ENCODE peak calls at places on chromosomes 5 and 9, in nine cellular contexts. One of them, this sample, is unnamed.

GRCh38 chr9:84500218-84500617 is 159.7 kb upstream of the SLC28A3 start:
- DNase-seq in heart right ventricle: no peak
- DNase-seq in cardiac muscle cell: no peak
- DNase-seq in mucosa of descending colon: no peak
- DNase-seq in colonic mucosa: no peak
- DNase-seq in foreskin keratinocyte: no peak
- DNase-seq in uterus: no peak
- DNase-seq in tibial artery: no peak
- DNase-seq in transverse colon: no peak
- DNase-seq in this sample: no peak

GRCh38 chr9:20490246-20490834 is 132.0 kb downstream of the MLLT3 start:
- DNase-seq in heart right ventricle: no peak
- DNase-seq in cardiac muscle cell: no peak
- DNase-seq in mucosa of descending colon: no peak
- DNase-seq in colonic mucosa: no peak
- DNase-seq in foreskin keratinocyte: peak; percentile 27
- DNase-seq in uterus: no peak
- DNase-seq in tibial artery: no peak
- DNase-seq in transverse colon: no peak
- DNase-seq in this sample: no peak

GRCh38 chr9:2132484-2133082 is 117.4 kb downstream of the SMARCA2 start:
- DNase-seq in heart right ventricle: no peak
- DNase-seq in cardiac muscle cell: peak; percentile 74
- DNase-seq in mucosa of descending colon: no peak
- DNase-seq in colonic mucosa: no peak
- DNase-seq in foreskin keratinocyte: no peak
- DNase-seq in uterus: no peak
- DNase-seq in tibial artery: no peak
- DNase-seq in transverse colon: no peak
- DNase-seq in this sample: no peak

GRCh38 chr5:107474724-107475489 is 195.8 kb downstream of the EFNA5 start:
- DNase-seq in heart right ventricle: no peak
- DNase-seq in cardiac muscle cell: no peak
- DNase-seq in mucosa of descending colon: no peak
- DNase-seq in colonic mucosa: no peak
- DNase-seq in foreskin keratinocyte: no peak
- DNase-seq in uterus: no peak
- DNase-seq in tibial artery: no peak
- DNase-seq in transverse colon: no peak
- DNase-seq in this sample: no peak

GRCh38 chr9:133120343-133121199 is 469 bp downstream of the RALGDS start:
- DNase-seq in heart right ventricle: peak; percentile 25
- DNase-seq in cardiac muscle cell: no peak
- DNase-seq in mucosa of descending colon: peak; percentile 77
- DNase-seq in colonic mucosa: peak; percentile 32
- DNase-seq in foreskin keratinocyte: no peak
- DNase-seq in uterus: no peak
- DNase-seq in tibial artery: no peak
- DNase-seq in transverse colon: no peak
- DNase-seq in this sample: no peak

GRCh38 chr5:112555691-112556090 is 136.6 kb upstream of the EPB41L4A start:
- DNase-seq in heart right ventricle: no peak
- DNase-seq in cardiac muscle cell: peak; percentile 39
- DNase-seq in mucosa of descending colon: no peak
- DNase-seq in colonic mucosa: no peak
- DNase-seq in foreskin keratinocyte: no peak
- DNase-seq in uterus: no peak
- DNase-seq in tibial artery: no peak
- DNase-seq in transverse colon: no peak
- DNase-seq in this sample: no peak

GRCh38 chr5:170538970-170539586 is 35.3 kb downstream of the KCNIP1 start:
- DNase-seq in heart right ventricle: no peak
- DNase-seq in cardiac muscle cell: no peak
- DNase-seq in mucosa of descending colon: no peak
- DNase-seq in colonic mucosa: no peak
- DNase-seq in foreskin keratinocyte: no peak
- DNase-seq in uterus: no peak
- DNase-seq in tibial artery: peak; percentile 53
- DNase-seq in transverse colon: no peak
- DNase-seq in this sample: no peak

GRCh38 chr5:16909464-16909863 is 26.6 kb downstream of the MYO10 start:
- DNase-seq in heart right ventricle: no peak
- DNase-seq in cardiac muscle cell: peak; percentile 48
- DNase-seq in mucosa of descending colon: no peak
- DNase-seq in colonic mucosa: no peak
- DNase-seq in foreskin keratinocyte: no peak
- DNase-seq in uterus: no peak
- DNase-seq in tibial artery: no peak
- DNase-seq in transverse colon: no peak
- DNase-seq in this sample: no peak

GRCh38 chr9:68610016-68610415 is 69.3 kb upstream of the TMEM252 start:
- DNase-seq in heart right ventricle: no peak
- DNase-seq in cardiac muscle cell: no peak
- DNase-seq in mucosa of descending colon: no peak
- DNase-seq in colonic mucosa: no peak
- DNase-seq in foreskin keratinocyte: no peak
- DNase-seq in uterus: no peak
- DNase-seq in tibial artery: no peak
- DNase-seq in transverse colon: no peak
- DNase-seq in this sample: no peak

GRCh38 chr9:110112792-110113191 is 95.2 kb downstream of the C9orf152 start:
- DNase-seq in heart right ventricle: no peak
- DNase-seq in cardiac muscle cell: no peak
- DNase-seq in mucosa of descending colon: no peak
- DNase-seq in colonic mucosa: no peak
- DNase-seq in foreskin keratinocyte: no peak
- DNase-seq in uterus: no peak
- DNase-seq in tibial artery: no peak
- DNase-seq in transverse colon: no peak
- DNase-seq in this sample: no peak
- H3K4me1 ChIP-seq in heart right ventricle: peaks cover 7% of the 10 kb centered on the region
- H3K4me1 ChIP-seq in cardiac muscle cell: peaks cover 16% of the 10 kb centered on the region
- H3K4me1 ChIP-seq in mucosa of descending colon: no peaks in the 10 kb centered on the region
- H3K4me1 ChIP-seq in colonic mucosa: no peaks in the 10 kb centered on the region
- H3K4me1 ChIP-seq in foreskin keratinocyte: peaks cover 17% of the 10 kb centered on the region
- H3K4me1 ChIP-seq in uterus: no peaks in the 10 kb centered on the region
- H3K4me1 ChIP-seq in tibial artery: peaks cover 18% of the 10 kb centered on the region
- H3K4me1 ChIP-seq in transverse colon: peaks cover 19% of the 10 kb centered on the region
- H3K4me1 ChIP-seq in this sample: peaks cover 82% of the 10 kb centered on the region

GRCh38 chr5:172768098-172768572 is 2.9 kb downstream of the DUSP1 start:
- DNase-seq in heart right ventricle: no peak
- DNase-seq in cardiac muscle cell: no peak
- DNase-seq in mucosa of descending colon: no peak
- DNase-seq in colonic mucosa: no peak
- DNase-seq in foreskin keratinocyte: no peak
- DNase-seq in uterus: no peak
- DNase-seq in tibial artery: no peak
- DNase-seq in transverse colon: no peak
- DNase-seq in this sample: no peak
- H3K4me1 ChIP-seq in heart right ventricle: peaks cover 8% of the 10 kb centered on the region
- H3K4me1 ChIP-seq in cardiac muscle cell: peaks cover 25% of the 10 kb centered on the region
- H3K4me1 ChIP-seq in mucosa of descending colon: peaks cover 54% of the 10 kb centered on the region
- H3K4me1 ChIP-seq in colonic mucosa: peaks cover 15% of the 10 kb centered on the region
- H3K4me1 ChIP-seq in foreskin keratinocyte: peaks cover 5% of the 10 kb centered on the region
- H3K4me1 ChIP-seq in uterus: no peaks in the 10 kb centered on the region
- H3K4me1 ChIP-seq in tibial artery: peaks cover 6% of the 10 kb centered on the region
- H3K4me1 ChIP-seq in transverse colon: peaks cover 40% of the 10 kb centered on the region
- H3K4me1 ChIP-seq in this sample: peaks cover 85% of the 10 kb centered on the region

DNA sequence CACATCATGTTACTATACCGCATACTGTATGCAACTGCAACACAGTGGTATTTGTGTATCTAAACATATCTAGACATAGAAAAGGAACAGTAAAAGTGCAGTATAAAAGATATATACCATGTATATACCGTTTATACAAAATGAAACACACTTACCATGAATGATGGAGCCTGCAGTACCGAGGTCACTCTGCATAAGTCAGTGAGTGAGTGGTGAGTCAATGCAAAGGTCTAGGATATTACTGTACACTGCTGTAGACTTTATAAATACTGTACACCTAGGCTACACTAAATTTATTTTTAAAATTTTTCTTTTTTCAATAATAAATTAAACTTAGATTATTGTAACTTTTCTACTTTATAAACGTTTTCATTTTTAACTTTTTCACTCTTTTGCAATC is 29.3 kb downstream of the PRELID2 start:
- DNase-seq in heart right ventricle: no peak
- DNase-seq in cardiac muscle cell: no peak
- DNase-seq in mucosa of descending colon: no peak
- DNase-seq in colonic mucosa: no peak
- DNase-seq in foreskin keratinocyte: no peak
- DNase-seq in uterus: no peak
- DNase-seq in tibial artery: no peak
- DNase-seq in transverse colon: no peak
- DNase-seq in this sample: no peak
- H3K4me1 ChIP-seq in heart right ventricle: no peaks in the 10 kb centered on the region
- H3K4me1 ChIP-seq in cardiac muscle cell: no peaks in the 10 kb centered on the region
- H3K4me1 ChIP-seq in mucosa of descending colon: no peaks in the 10 kb centered on the region
- H3K4me1 ChIP-seq in colonic mucosa: no peaks in the 10 kb centered on the region
- H3K4me1 ChIP-seq in foreskin keratinocyte: no peaks in the 10 kb centered on the region
- H3K4me1 ChIP-seq in uterus: no peaks in the 10 kb centered on the region
- H3K4me1 ChIP-seq in tibial artery: no peaks in the 10 kb centered on the region
- H3K4me1 ChIP-seq in transverse colon: no peaks in the 10 kb centered on the region
- H3K4me1 ChIP-seq in this sample: no peaks in the 10 kb centered on the region

DNA sequence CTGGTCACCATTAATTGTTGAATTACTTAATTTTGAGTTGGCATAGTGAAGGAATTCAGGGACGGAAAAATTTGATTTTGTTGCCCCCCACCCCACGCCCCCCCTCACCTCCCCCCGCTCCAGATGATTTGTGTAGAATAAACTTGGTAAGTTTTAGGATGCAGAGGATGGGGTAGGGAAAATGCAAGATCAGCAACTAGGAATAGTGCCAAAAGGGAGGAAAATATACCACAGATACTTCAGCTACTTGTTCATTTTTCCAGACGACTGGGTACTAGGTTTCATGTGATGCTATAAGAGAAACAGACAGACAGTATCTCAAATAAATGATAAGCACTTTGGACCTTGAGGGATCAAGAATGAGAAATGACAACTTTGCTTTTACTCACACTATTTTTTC is 862.2 kb upstream of the SEMA6A start:
- DNase-seq in heart right ventricle: no peak
- DNase-seq in cardiac muscle cell: no peak
- DNase-seq in mucosa of descending colon: no peak
- DNase-seq in colonic mucosa: no peak
- DNase-seq in foreskin keratinocyte: no peak
- DNase-seq in uterus: no peak
- DNase-seq in tibial artery: no peak
- DNase-seq in transverse colon: no peak
- DNase-seq in this sample: no peak
- H3K4me1 ChIP-seq in heart right ventricle: no peaks in the 10 kb centered on the region
- H3K4me1 ChIP-seq in cardiac muscle cell: no peaks in the 10 kb centered on the region
- H3K4me1 ChIP-seq in mucosa of descending colon: no peaks in the 10 kb centered on the region
- H3K4me1 ChIP-seq in colonic mucosa: no peaks in the 10 kb centered on the region
- H3K4me1 ChIP-seq in foreskin keratinocyte: no peaks in the 10 kb centered on the region
- H3K4me1 ChIP-seq in uterus: no peaks in the 10 kb centered on the region
- H3K4me1 ChIP-seq in tibial artery: no peaks in the 10 kb centered on the region
- H3K4me1 ChIP-seq in transverse colon: no peaks in the 10 kb centered on the region
- H3K4me1 ChIP-seq in this sample: no peaks in the 10 kb centered on the region

GRCh38 chr5:672329-673139 is 20.6 kb downstream of the TPPP start:
- DNase-seq in heart right ventricle: peak; percentile 87
- DNase-seq in cardiac muscle cell: peak; percentile 91
- DNase-seq in mucosa of descending colon: peak; percentile 78
- DNase-seq in colonic mucosa: peak; percentile 69
- DNase-seq in foreskin keratinocyte: peak; percentile 49
- DNase-seq in uterus: peak; percentile 79
- DNase-seq in tibial artery: peak; percentile 75
- DNase-seq in transverse colon: peak; percentile 78
- DNase-seq in this sample: peak; percentile 82
- H3K4me1 ChIP-seq in heart right ventricle: peaks cover 25% of the 10 kb centered on the region
- H3K4me1 ChIP-seq in cardiac muscle cell: peaks cover 8% of the 10 kb centered on the region
- H3K4me1 ChIP-seq in mucosa of descending colon: peaks cover 33% of the 10 kb centered on the region
- H3K4me1 ChIP-seq in colonic mucosa: peaks cover 21% of the 10 kb centered on the region
- H3K4me1 ChIP-seq in foreskin keratinocyte: no peaks in the 10 kb centered on the region
- H3K4me1 ChIP-seq in uterus: peaks cover 24% of the 10 kb centered on the region
- H3K4me1 ChIP-seq in tibial artery: peaks cover 30% of the 10 kb centered on the region
- H3K4me1 ChIP-seq in transverse colon: peaks cover 43% of the 10 kb centered on the region
- H3K4me1 ChIP-seq in this sample: peaks cover 50% of the 10 kb centered on the region

DNA sequence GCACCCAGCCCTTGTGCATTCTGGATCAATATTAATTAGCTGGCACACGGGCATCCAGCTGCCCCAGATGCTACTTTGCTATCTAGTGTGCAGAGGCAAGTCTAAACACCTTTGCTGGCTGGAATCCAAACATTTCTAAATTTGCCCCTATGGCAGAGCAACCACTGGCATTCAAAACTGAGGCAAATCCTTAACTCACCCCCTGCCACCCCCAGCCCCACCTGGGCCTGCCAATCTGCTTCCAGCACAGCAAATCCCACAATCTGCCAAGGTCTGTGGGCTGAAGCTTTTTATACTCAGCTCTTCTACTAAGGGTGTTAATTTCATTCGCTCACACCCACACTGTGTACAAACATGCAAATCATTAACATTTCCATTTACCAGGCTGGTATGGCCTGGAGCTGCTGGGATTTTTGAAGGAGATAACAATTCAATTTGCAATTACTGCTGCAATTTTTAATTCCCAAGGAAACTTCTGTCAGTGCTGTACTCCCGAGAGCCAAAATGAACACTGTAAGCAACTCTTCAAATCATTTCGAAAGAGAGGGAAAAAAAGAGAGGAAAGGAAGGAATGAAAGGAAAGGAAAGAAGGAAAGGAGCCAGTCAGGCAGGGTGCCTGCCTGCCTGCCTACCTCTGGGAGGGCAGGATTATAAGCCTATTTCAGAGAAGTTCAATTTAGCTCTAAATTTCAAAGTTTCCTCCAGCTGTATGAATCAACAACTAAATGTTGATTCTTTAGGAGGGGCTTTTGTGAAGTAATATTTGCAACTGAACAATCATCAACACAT is 35.5 kb downstream of the RAPGEF1 start:
- DNase-seq in heart right ventricle: no peak
- DNase-seq in cardiac muscle cell: no peak
- DNase-seq in mucosa of descending colon: no peak
- DNase-seq in colonic mucosa: no peak
- DNase-seq in foreskin keratinocyte: no peak
- DNase-seq in uterus: no peak
- DNase-seq in tibial artery: no peak
- DNase-seq in transverse colon: no peak
- DNase-seq in this sample: no peak
- H3K4me1 ChIP-seq in heart right ventricle: peaks cover 9% of the 10 kb centered on the region
- H3K4me1 ChIP-seq in cardiac muscle cell: peaks cover 18% of the 10 kb centered on the region
- H3K4me1 ChIP-seq in mucosa of descending colon: peaks cover 50% of the 10 kb centered on the region
- H3K4me1 ChIP-seq in colonic mucosa: peaks cover 27% of the 10 kb centered on the region
- H3K4me1 ChIP-seq in foreskin keratinocyte: peaks cover 48% of the 10 kb centered on the region
- H3K4me1 ChIP-seq in uterus: no peaks in the 10 kb centered on the region
- H3K4me1 ChIP-seq in tibial artery: peaks cover 23% of the 10 kb centered on the region
- H3K4me1 ChIP-seq in transverse colon: peaks cover 53% of the 10 kb centered on the region
- H3K4me1 ChIP-seq in this sample: peaks cover 98% of the 10 kb centered on the region

This sample was measured in left ventricle myocardium inferior.